ENCODE peak calls at places on chromosomes 7 and 10, in five cellular contexts. One of them, this sample, is unnamed.

GRCh38 chr10:13499150-13499549 is 29.7 kb downstream of the BEND7 start:
- DNase-seq in breast epithelium: no peak
- DNase-seq in tibial nerve: no peak
- DNase-seq in lower leg skin: no peak
- DNase-seq in transverse colon: no peak
- DNase-seq in this sample: no peak

GRCh38 chr10:87817291-87817872 is 644 bp downstream of the ATAD1 start:
- DNase-seq in breast epithelium: no peak
- DNase-seq in tibial nerve: no peak
- DNase-seq in lower leg skin: no peak
- DNase-seq in transverse colon: no peak
- DNase-seq in this sample: no peak

GRCh38 chr10:127243490-127244272 is 47.3 kb upstream of the INSYN2A start:
- DNase-seq in breast epithelium: no peak
- DNase-seq in tibial nerve: no peak
- DNase-seq in lower leg skin: no peak
- DNase-seq in transverse colon: peak
- DNase-seq in this sample: no peak

GRCh38 chr7:99032928-99033327 is 111.0 kb downstream of the SMURF1 start:
- DNase-seq in breast epithelium: no peak
- DNase-seq in tibial nerve: no peak
- DNase-seq in lower leg skin: peak
- DNase-seq in transverse colon: no peak
- DNase-seq in this sample: no peak

GRCh38 chr10:102327641-102328040 is 67.9 kb upstream of the NFKB2 start:
- DNase-seq in breast epithelium: no peak
- DNase-seq in tibial nerve: no peak
- DNase-seq in lower leg skin: no peak
- DNase-seq in transverse colon: no peak
- DNase-seq in this sample: peak

GRCh38 chr7:24907311-24907886 is 72.6 kb downstream of the OSBPL3 start:
- DNase-seq in breast epithelium: no peak
- DNase-seq in tibial nerve: no peak
- DNase-seq in lower leg skin: no peak
- DNase-seq in transverse colon: no peak
- DNase-seq in this sample: no peak

GRCh38 chr10:71357792-71358265 is 38.8 kb downstream of the SLC29A3 start:
- DNase-seq in breast epithelium: no peak
- DNase-seq in tibial nerve: no peak
- DNase-seq in lower leg skin: no peak
- DNase-seq in transverse colon: no peak
- DNase-seq in this sample: no peak

GRCh38 chr10:127149613-127150081 is 46.7 kb downstream of the INSYN2A start:
- DNase-seq in breast epithelium: no peak
- DNase-seq in tibial nerve: no peak
- DNase-seq in lower leg skin: no peak
- DNase-seq in transverse colon: no peak
- DNase-seq in this sample: no peak

GRCh38 chr10:63633677-63634487 is 112.7 kb downstream of the REEP3 start:
- DNase-seq in breast epithelium: no peak
- DNase-seq in tibial nerve: no peak
- DNase-seq in lower leg skin: no peak
- DNase-seq in transverse colon: no peak
- DNase-seq in this sample: no peak

GRCh38 chr10:87734987-87735827 is 75.5 kb downstream of the PAPSS2 start:
- DNase-seq in breast epithelium: no peak
- DNase-seq in tibial nerve: no peak
- DNase-seq in lower leg skin: no peak
- DNase-seq in transverse colon: no peak
- DNase-seq in this sample: no peak

GRCh38 chr10:132539894-132540293 is 2.3 kb downstream of the INPP5A start:
- DNase-seq in breast epithelium: no peak
- DNase-seq in tibial nerve: no peak
- DNase-seq in lower leg skin: no peak
- DNase-seq in transverse colon: no peak
- DNase-seq in this sample: no peak

GRCh38 chr10:17782921-17783665 is 26.1 kb upstream of the MRC1 start:
- DNase-seq in breast epithelium: no peak
- DNase-seq in tibial nerve: no peak
- DNase-seq in lower leg skin: no peak
- DNase-seq in transverse colon: no peak
- DNase-seq in this sample: peak

GRCh38 chr10:89516149-89516832 is 19.1 kb downstream of the SLC16A12 start:
- DNase-seq in breast epithelium: no peak
- DNase-seq in tibial nerve: peak
- DNase-seq in lower leg skin: no peak
- DNase-seq in transverse colon: peak
- DNase-seq in this sample: no peak

GRCh38 chr7:150986099-150986512 is 4.7 kb upstream of the NOS3 start:
- DNase-seq in breast epithelium: no peak
- DNase-seq in tibial nerve: peak
- DNase-seq in lower leg skin: no peak
- DNase-seq in transverse colon: peak
- DNase-seq in this sample: no peak

GRCh38 chr10:125134483-125134848 is 25.9 kb downstream of the CTBP2 start:
- DNase-seq in breast epithelium: peak
- DNase-seq in tibial nerve: no peak
- DNase-seq in lower leg skin: no peak
- DNase-seq in transverse colon: no peak
- DNase-seq in this sample: peak

GRCh38 chr7:98884416-98884815 is 6.1 kb downstream of the TRRAP start:
- DNase-seq in breast epithelium: no peak
- DNase-seq in tibial nerve: no peak
- DNase-seq in lower leg skin: peak
- DNase-seq in transverse colon: no peak
- DNase-seq in this sample: no peak

GRCh38 chr10:4807803-4808507 is 18.1 kb upstream of the AKR1E2 start:
- DNase-seq in breast epithelium: no peak
- DNase-seq in tibial nerve: no peak
- DNase-seq in lower leg skin: no peak
- DNase-seq in transverse colon: no peak
- DNase-seq in this sample: no peak

GRCh38 chr10:71213761-71214440 is 1.5 kb downstream of the UNC5B start:
- DNase-seq in breast epithelium: peak
- DNase-seq in tibial nerve: no peak
- DNase-seq in lower leg skin: peak
- DNase-seq in transverse colon: peak
- DNase-seq in this sample: no peak

GRCh38 chr10:13788701-13789447 is 202.1 kb downstream of the PRPF18 start:
- DNase-seq in breast epithelium: no peak
- DNase-seq in tibial nerve: peak
- DNase-seq in lower leg skin: peak
- DNase-seq in transverse colon: peak
- DNase-seq in this sample: peak

GRCh38 chr7:5491251-5492044 is 67.8 kb upstream of the TNRC18 start:
- DNase-seq in breast epithelium: no peak
- DNase-seq in tibial nerve: no peak
- DNase-seq in lower leg skin: no peak
- DNase-seq in transverse colon: no peak
- DNase-seq in this sample: no peak

GRCh38 chr7:152451356-152451755 is 15.6 kb upstream of the KMT2C start:
- DNase-seq in breast epithelium: no peak
- DNase-seq in tibial nerve: no peak
- DNase-seq in lower leg skin: no peak
- DNase-seq in transverse colon: no peak
- DNase-seq in this sample: no peak
- TF ChIP-seq CTCF in breast epithelium: no peak
- TF ChIP-seq CTCF in tibial nerve: no peak
- TF ChIP-seq CTCF in lower leg skin: no peak
- TF ChIP-seq CTCF in transverse colon: no peak
- TF ChIP-seq CTCF in this sample: no peak

GRCh38 chr7:44277391-44277790 is 48.0 kb downstream of the CAMK2B start:
- DNase-seq in breast epithelium: no peak
- DNase-seq in tibial nerve: no peak
- DNase-seq in lower leg skin: peak
- DNase-seq in transverse colon: no peak
- DNase-seq in this sample: no peak
- TF ChIP-seq POLR2A in breast epithelium: no peak
- TF ChIP-seq POLR2A in tibial nerve: no peak
- TF ChIP-seq POLR2A in lower leg skin: no peak
- TF ChIP-seq POLR2A in transverse colon: no peak
- TF ChIP-seq POLR2A in this sample: no peak

DNA sequence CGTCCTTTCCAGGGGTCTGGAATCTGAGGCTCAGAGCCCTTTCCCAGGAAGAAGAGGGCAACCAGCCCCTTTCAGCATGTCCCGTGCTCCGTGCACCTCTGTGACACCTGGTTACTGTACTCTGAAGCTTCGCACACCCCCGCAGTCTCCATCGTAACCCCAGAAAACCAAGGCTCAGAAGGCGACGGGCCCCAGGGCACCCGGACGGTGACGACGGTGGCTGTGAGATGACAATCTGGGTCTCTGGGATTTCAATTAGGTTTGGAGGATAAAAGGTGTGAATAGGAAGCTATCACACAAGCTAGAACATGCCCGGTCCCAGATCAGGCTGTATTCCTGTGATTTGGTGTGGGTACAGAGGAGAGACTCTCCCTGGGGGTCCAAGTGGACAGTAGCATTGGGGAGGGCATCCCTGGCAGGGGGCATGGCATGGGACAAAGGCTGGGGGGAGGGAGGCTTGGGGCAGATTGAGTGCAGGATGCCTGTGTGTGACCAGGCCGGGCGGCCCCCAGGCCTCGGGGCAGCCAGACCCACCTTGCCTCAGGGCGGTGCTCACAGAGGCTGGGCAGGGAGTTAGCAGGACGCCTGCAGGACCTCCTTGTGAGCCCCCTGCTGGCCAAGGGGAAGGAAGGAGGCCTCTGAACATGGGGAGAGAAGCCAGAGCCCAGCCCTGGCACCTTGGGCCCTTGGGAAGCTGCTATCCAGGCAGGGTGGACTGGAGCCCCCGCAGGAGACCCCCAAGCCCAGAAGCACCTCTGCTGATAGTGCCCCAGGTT is 23.4 kb upstream of the PSMG3 start:
- DNase-seq in breast epithelium: no peak
- DNase-seq in tibial nerve: no peak
- DNase-seq in lower leg skin: no peak
- DNase-seq in transverse colon: no peak
- DNase-seq in this sample: no peak
- TF ChIP-seq CTCF in breast epithelium: no peak
- TF ChIP-seq CTCF in tibial nerve: no peak
- TF ChIP-seq CTCF in lower leg skin: no peak
- TF ChIP-seq CTCF in transverse colon: no peak
- TF ChIP-seq CTCF in this sample: no peak

DNA sequence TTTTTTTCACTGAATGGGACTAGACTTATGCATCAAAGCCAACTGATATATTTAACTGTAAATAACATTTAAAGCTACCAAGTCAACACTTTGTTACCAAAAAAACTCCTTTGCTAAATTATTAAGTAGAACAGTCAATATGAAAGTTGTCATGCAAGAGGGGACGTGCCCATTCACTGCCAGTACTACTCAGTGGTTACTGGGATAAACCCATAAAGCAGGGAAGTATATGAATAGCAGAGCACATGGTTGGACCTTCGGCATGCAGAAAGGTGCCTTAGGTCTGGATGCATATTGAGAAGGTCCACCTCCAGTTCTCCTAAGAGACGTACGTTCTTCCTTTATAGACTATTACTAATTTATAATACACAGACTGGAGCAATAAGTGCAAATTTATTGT is 120.1 kb downstream of the SVOPL start:
- DNase-seq in breast epithelium: no peak
- DNase-seq in tibial nerve: no peak
- DNase-seq in lower leg skin: no peak
- DNase-seq in transverse colon: no peak
- DNase-seq in this sample: no peak
- TF ChIP-seq POLR2A in breast epithelium: no peak
- TF ChIP-seq POLR2A in tibial nerve: no peak
- TF ChIP-seq POLR2A in lower leg skin: no peak
- TF ChIP-seq POLR2A in transverse colon: no peak
- TF ChIP-seq POLR2A in this sample: no peak

DNA sequence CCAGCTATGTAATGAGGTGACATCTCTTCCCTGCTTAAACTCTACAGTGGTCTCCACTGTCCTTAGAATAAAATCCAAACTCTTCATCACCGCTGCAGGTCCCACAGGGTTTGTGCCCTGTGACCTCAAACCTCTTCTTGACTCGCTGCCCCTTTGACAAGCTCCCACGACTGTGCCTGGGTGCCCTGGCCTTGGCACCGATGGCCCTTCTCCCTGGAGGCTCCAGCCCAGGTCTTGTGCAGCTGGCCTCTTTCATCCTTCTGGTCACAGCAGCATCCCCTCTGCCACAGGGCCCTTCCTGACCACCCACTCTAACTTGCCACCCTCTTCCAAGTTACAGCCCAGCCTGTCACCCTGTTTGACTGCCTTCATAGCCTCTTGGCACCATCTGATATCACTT is 108.2 kb downstream of the DLG5 start:
- DNase-seq in breast epithelium: no peak
- DNase-seq in tibial nerve: no peak
- DNase-seq in lower leg skin: no peak
- DNase-seq in transverse colon: no peak
- DNase-seq in this sample: no peak
- TF ChIP-seq CTCF in breast epithelium: no peak
- TF ChIP-seq CTCF in tibial nerve: no peak
- TF ChIP-seq CTCF in lower leg skin: no peak
- TF ChIP-seq CTCF in transverse colon: no peak
- TF ChIP-seq CTCF in this sample: no peak

GRCh38 chr7:155303039-155303593 is 5.4 kb downstream of the INSIG1 start:
- DNase-seq in breast epithelium: no peak
- DNase-seq in tibial nerve: no peak
- DNase-seq in lower leg skin: no peak
- DNase-seq in transverse colon: no peak
- DNase-seq in this sample: no peak

GRCh38 chr7:155299539-155300202 is 2.0 kb downstream of the INSIG1 start:
- DNase-seq in breast epithelium: no peak
- DNase-seq in tibial nerve: no peak
- DNase-seq in lower leg skin: no peak
- DNase-seq in transverse colon: no peak
- DNase-seq in this sample: no peak

GRCh38 chr7:155298834-155299538 is 1.3 kb downstream of the INSIG1 start:
- DNase-seq in breast epithelium: peak
- DNase-seq in tibial nerve: peak
- DNase-seq in lower leg skin: peak
- DNase-seq in transverse colon: peak
- DNase-seq in this sample: peak

GRCh38 chr7:155298288-155298833 is 683 bp downstream of the INSIG1 start:
- DNase-seq in breast epithelium: no peak
- DNase-seq in tibial nerve: no peak
- DNase-seq in lower leg skin: no peak
- DNase-seq in transverse colon: no peak
- DNase-seq in this sample: no peak

GRCh38 chr7:155300641-155301452 is 3.2 kb downstream of the INSIG1 start:
- DNase-seq in breast epithelium: no peak
- DNase-seq in tibial nerve: no peak
- DNase-seq in lower leg skin: no peak
- DNase-seq in transverse colon: no peak
- DNase-seq in this sample: no peak
- TF ChIP-seq POLR2A in breast epithelium: no peak
- TF ChIP-seq POLR2A in tibial nerve: no peak
- TF ChIP-seq POLR2A in lower leg skin: no peak
- TF ChIP-seq POLR2A in transverse colon: no peak
- TF ChIP-seq POLR2A in this sample: no peak

DNA sequence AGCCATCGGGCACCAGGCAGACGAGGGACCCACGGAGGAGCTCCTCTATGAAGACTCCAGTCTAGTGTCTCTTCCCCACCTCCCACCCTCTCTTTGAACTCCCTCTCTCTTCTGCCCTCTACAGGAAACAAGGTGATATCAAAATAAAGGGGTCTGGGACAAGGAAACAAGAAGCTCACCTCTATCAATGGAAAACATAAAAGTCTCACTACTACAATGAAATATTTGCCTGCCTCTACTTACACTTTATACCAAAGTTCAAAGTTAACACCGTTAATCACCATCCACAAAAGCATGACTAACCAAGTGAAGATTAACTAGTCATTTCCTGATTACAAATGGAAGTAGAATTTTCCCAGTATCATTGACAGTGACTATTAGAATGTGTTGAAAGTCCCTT is 82.2 kb downstream of the PARD3 start:
- DNase-seq in breast epithelium: no peak
- DNase-seq in tibial nerve: no peak
- DNase-seq in lower leg skin: no peak
- DNase-seq in transverse colon: no peak
- DNase-seq in this sample: no peak
- TF ChIP-seq CTCF in breast epithelium: no peak
- TF ChIP-seq CTCF in tibial nerve: no peak
- TF ChIP-seq CTCF in lower leg skin: no peak
- TF ChIP-seq CTCF in transverse colon: no peak
- TF ChIP-seq CTCF in this sample: no peak